ENCODE peak calls at places on chromosomes 1 and 21, in nine cellular contexts. P, A, U, Y, H, T, F, M and Q are unnamed samples.

GRCh38 chr1:53368314-53369033 is 40.6 kb upstream of the LRP8 start:
- DNase-seq in A (no peak), H (no peak), F (no peak), T (no peak), Y (no peak), U (no peak), M (peak; percentile 77), P (peak; percentile 17), Q (no peak)

GRCh38 chr1:37399205-37399604 is 75.2 kb upstream of the ZC3H12A start:
- DNase-seq in Y (no peak), T (no peak), A (no peak), P (no peak), M (no peak), F (no peak), U (no peak), H (no peak), Q (no peak)

GRCh38 chr1:193260925-193261324 is 74.5 kb upstream of the B3GALT2 start:
- DNase-seq in T (no peak), A (no peak), H (no peak), U (no peak), F (no peak), P (no peak), M (no peak), Y (no peak), Q (no peak)

GRCh38 chr1:110594466-110595076 is 11.6 kb downstream of the KCNA2 start:
- DNase-seq in U (no peak), A (no peak), T (peak; percentile 33), F (no peak), P (peak; percentile 65), H (no peak), Y (no peak), M (peak; percentile 31), Q (no peak)

GRCh38 chr1:182602945-182603645 is 1.1 kb downstream of the RGS16 start:
- DNase-seq in T (no peak), Y (no peak), H (no peak), U (peak; percentile 59), P (peak; percentile 20), A (peak; percentile 79), M (no peak), F (no peak), Q (no peak)

GRCh38 chr1:66335859-66336640 is 197.9 kb upstream of the SGIP1 start:
- DNase-seq in H (peak; percentile 90), M (peak; percentile 88), U (peak; percentile 61), P (peak; percentile 69), F (peak; percentile 64), Y (peak; percentile 34), A (peak; percentile 96), T (peak; percentile 19), Q (peak; percentile 76)

GRCh38 chr1:10987840-10988417 is 24.5 kb upstream of the TARDBP start:
- DNase-seq in H (no peak), U (no peak), Y (no peak), A (no peak), M (no peak), T (no peak), P (no peak), F (no peak), Q (no peak)

GRCh38 chr1:222068937-222069336 is 327.0 kb upstream of the DUSP10 start:
- DNase-seq in A (no peak), F (no peak), P (no peak), H (no peak), M (no peak), T (no peak), Y (no peak), U (no peak), Q (no peak)

GRCh38 chr1:195550071-195550862 is 1058.0 kb downstream of the KCNT2 start:
- DNase-seq in Y (no peak), M (no peak), U (no peak), A (no peak), H (no peak), P (no peak), F (no peak), T (no peak), Q (no peak)

GRCh38 chr1:12552951-12553921 is 64.8 kb downstream of the DHRS3 start:
- DNase-seq in T (no peak), P (no peak), H (no peak), U (peak; percentile 33), F (no peak), M (peak; percentile 77), A (no peak), Y (no peak), Q (no peak)

GRCh38 chr1:235244969-235245592 is 82.9 kb downstream of the ARID4B start:
- DNase-seq in F (no peak), P (no peak), A (peak; percentile 18), H (no peak), U (no peak), Y (no peak), T (no peak), M (no peak), Q (no peak)

GRCh38 chr21:43278766-43279577 is 110.2 kb downstream of the CRYAA start:
- DNase-seq in T (no peak), Y (no peak), F (no peak), P (no peak), U (peak; percentile 34), M (no peak), A (no peak), H (no peak), Q (no peak)

GRCh38 chr1:205396972-205397616 is 24.8 kb downstream of the LEMD1 start:
- DNase-seq in A (peak; percentile 29), M (no peak), H (no peak), U (no peak), P (peak; percentile 45), F (no peak), Y (no peak), T (peak; percentile 40), Q (no peak)

GRCh38 chr1:209546390-209547080 is 37.0 kb upstream of the CAMK1G start:
- DNase-seq in F (no peak), T (no peak), Y (no peak), A (no peak), P (no peak), M (no peak), H (no peak), U (no peak), Q (no peak)

GRCh38 chr21:42745511-42746239 is 92.3 kb downstream of the PDE9A start:
- DNase-seq in M (peak; percentile 74), U (no peak), A (no peak), F (no peak), T (no peak), Y (no peak), P (no peak), H (no peak), Q (no peak)